ENCODE peak calls at places on chromosomes 4 and X, in six cellular contexts. V is ascending aorta, C is mesenchymal stem cell, L is mesenteric fat pad, R is K562, H is adrenal gland. Y is an unnamed sample.

GRCh38 chr4:95528388-95528787 is 20.4 kb downstream of the UNC5C start:
- DNase-seq in R (no peak), H (no peak), L (no peak), V (no peak), C (peak; percentile 58), Y (no peak)

GRCh38 chrX:11952176-11952720 is 186.0 kb upstream of the FRMPD4 start:
- DNase-seq in L (no peak), R (no peak), C (peak; percentile 50), V (no peak), H (no peak), Y (no peak)

GRCh38 chrX:81377329-81377728 is 175.4 kb downstream of the SH3BGRL start:
- DNase-seq in R (peak; percentile 12), H (no peak), C (peak; percentile 20), L (no peak), V (no peak), Y (no peak)

GRCh38 chr4:160831165-160831922 is 1332.5 kb downstream of the FSTL5 start:
- DNase-seq in L (no peak), V (no peak), R (no peak), H (no peak), C (no peak), Y (no peak)

GRCh38 chr4:67327245-67327860 is 217.9 kb downstream of the CENPC start:
- DNase-seq in C (peak; percentile 60), L (no peak), H (peak; percentile 59), R (peak; percentile 72), V (no peak), Y (no peak)

GRCh38 chr4:101102114-101102752 is 245.1 kb downstream of the PPP3CA start:
- DNase-seq in V (peak; percentile 65), H (peak; percentile 36), R (no peak), C (no peak), L (no peak), Y (no peak)

GRCh38 chrX:12690646-12691045 is 100.6 kb upstream of the PRPS2 start:
- DNase-seq in H (no peak), L (no peak), C (no peak), V (no peak), R (no peak), Y (no peak)

GRCh38 chrX:102154900-102155805 is 624 bp downstream of the BEX5 start:
- DNase-seq in V (peak; percentile 63), R (no peak), L (no peak), H (no peak), C (no peak), Y (peak; percentile 8)

GRCh38 chrX:112051546-112051945 is 31.0 kb downstream of the TRPC5 start:
- DNase-seq in V (no peak), C (peak; percentile 10), H (no peak), L (no peak), R (no peak), Y (no peak)

GRCh38 chrX:16711219-16712115 is 1.0 kb downstream of the CTPS2 start:
- DNase-seq in R (peak; percentile 30), V (no peak), C (no peak), H (no peak), L (no peak), Y (no peak)

GRCh38 chr4:83153312-83153915 is 38.9 kb upstream of the PLAC8 start:
- DNase-seq in R (no peak), H (no peak), C (no peak), L (no peak), V (no peak), Y (no peak)

GRCh38 chrX:70694339-70695122 is 214.0 kb downstream of the TEX11 start:
- DNase-seq in C (no peak), V (no peak), L (no peak), H (no peak), R (no peak), Y (no peak)

GRCh38 chrX:133709486-133709885 is 275.9 kb downstream of the GPC3 start:
- DNase-seq in C (no peak), L (no peak), R (no peak), V (no peak), H (no peak), Y (no peak)

GRCh38 chr4:41213563-41214157 is 682 bp downstream of the APBB2 start:
- DNase-seq in V (peak; percentile 70), R (no peak), C (peak; percentile 57), L (no peak), H (peak; percentile 40), Y (no peak)

GRCh38 chr4:110344165-110344564 is 131.8 kb upstream of the ENPEP start:
- DNase-seq in R (peak; percentile 6), C (peak; percentile 51), H (no peak), L (no peak), V (no peak), Y (no peak)

GRCh38 chrX:9392445-9392844 is 72.4 kb upstream of the TBL1X start:
- DNase-seq in R (no peak), L (no peak), H (no peak), V (no peak), C (no peak), Y (no peak)

GRCh38 chr4:153421980-153422379 is 44.2 kb upstream of the TMEM131L start:
- DNase-seq in V (no peak), C (no peak), H (no peak), R (no peak), L (no peak), Y (no peak)

GRCh38 chrX:52574416-52575275 is 57.8 kb upstream of the XAGE1B start:
- DNase-seq in C (peak; percentile 45), L (no peak), R (peak; percentile 51), H (peak; percentile 27), V (no peak), Y (no peak)

GRCh38 chrX:40170830-40171512 is 73.2 kb upstream of the BCOR start:
- DNase-seq in L (no peak), V (no peak), H (no peak), R (peak; percentile 54), C (peak; percentile 69), Y (no peak)

GRCh38 chr4:61406677-61407076 is 206.6 kb downstream of the ADGRL3 start:
- DNase-seq in R (no peak), C (no peak), V (no peak), L (no peak), H (no peak), Y (no peak)

GRCh38 chr4:113636877-113637276 is 124.7 kb downstream of the CAMK2D start:
- DNase-seq in C (peak; percentile 44), R (peak; percentile 16), V (no peak), H (no peak), L (no peak), Y (no peak)

GRCh38 chr4:85569730-85570299 is 94.9 kb downstream of the ARHGAP24 start:
- DNase-seq in L (no peak), R (no peak), V (no peak), H (no peak), C (no peak), Y (no peak)

GRCh38 chr4:103996059-103996458 is 276.3 kb upstream of the TACR3 start:
- DNase-seq in L (no peak), H (no peak), C (peak; percentile 66), R (no peak), V (no peak), Y (no peak)

GRCh38 chr4:184722798-184723197 is 11.1 kb downstream of the CENPU start:
- DNase-seq in R (peak; percentile 8), H (no peak), L (no peak), C (no peak), V (no peak), Y (no peak)

GRCh38 chr4:124212835-124213640 is 499.5 kb downstream of the ANKRD50 start:
- DNase-seq in L (no peak), C (peak; percentile 40), R (no peak), H (no peak), V (peak; percentile 66), Y (no peak)

GRCh38 chrX:38937400-38937799 is 136.1 kb downstream of the MID1IP1 start:
- DNase-seq in V (no peak), L (no peak), C (no peak), H (no peak), R (no peak), Y (no peak)

GRCh38 chr4:123649644-123650356 is 253.2 kb downstream of the SPRY1 start:
- DNase-seq in R (no peak), C (peak; percentile 96), L (no peak), H (no peak), V (peak; percentile 70), Y (no peak)

Y was measured in T-helper 17 cell.